ENCODE peak calls at places on chromosomes 2 and 18, in nine cellular contexts. O is SK-MEL-5; X is NCI-H2171 treated with DMSO at 0.1 percent for 48 hours; R is effector CD8-positive, alpha-beta T cell; L is caudate nucleus; C is stimulated activated naive B cell treated with anti-CD40 and anti-IgM and Interleukin-4, amounts not matched to agents 10 μg/mL and 1 μg/mL and 100 μg/mL, for 72 hours; A is kidney glomerular epithelial cell; I is adrenal gland; V is stimulated activated CD8-positive, alpha-beta memory T cell treated with anti-CD3 and anti-CD28 coated beads, Interleukin-2, amount 100 ng/mL, for 48 hours. Z is an unnamed sample.

GRCh38 chr2:10971855-10972348 is 60.2 kb downstream of the KCNF1 start:
- DNase-seq in L (no peak), R (no peak), X (no peak), V (no peak), I (no peak), C (no peak), A (no peak), O (no peak), Z (no peak)

GRCh38 chr2:234278556-234279286 is 218.2 kb downstream of the ARL4C start:
- DNase-seq in V (no peak), R (no peak), O (no peak), X (no peak), L (no peak), C (no peak), A (no peak), I (no peak), Z (no peak)

GRCh38 chr18:55634545-55634944 is 46.6 kb upstream of the TCF4 start:
- DNase-seq in L (no peak), R (no peak), I (no peak), V (no peak), A (no peak), C (no peak), X (no peak), O (peak), Z (no peak)

GRCh38 chr2:23347516-23348481 is 37.2 kb upstream of the KLHL29 start:
- DNase-seq in C (no peak), O (no peak), A (no peak), L (no peak), X (no peak), V (no peak), I (no peak), R (no peak), Z (no peak)

GRCh38 chr18:45324489-45325111 is 290.7 kb upstream of the SLC14A2 start:
- DNase-seq in A (peak), R (no peak), L (no peak), I (peak), X (peak), V (no peak), C (no peak), O (no peak), Z (no peak)

GRCh38 chr18:23377669-23378469 is 75.2 kb upstream of the RIOK3 start:
- DNase-seq in I (peak), O (no peak), V (no peak), R (no peak), C (no peak), A (peak), X (no peak), L (no peak), Z (no peak)

GRCh38 chr2:235642446-235643107 is 148.7 kb downstream of the AGAP1 start:
- DNase-seq in I (peak), L (no peak), V (no peak), X (no peak), O (no peak), C (no peak), R (no peak), A (no peak), Z (no peak)

GRCh38 chr2:54675738-54676137 is 47.7 kb upstream of the EML6 start:
- DNase-seq in R (no peak), X (no peak), O (no peak), A (no peak), V (no peak), C (no peak), I (peak), L (no peak), Z (no peak)

GRCh38 chr2:239371726-239372686 is 28.8 kb downstream of the HDAC4 start:
- DNase-seq in I (no peak), C (no peak), R (no peak), A (no peak), O (no peak), X (no peak), V (no peak), L (no peak), Z (no peak)

GRCh38 chr2:54618646-54619565 is 104.6 kb upstream of the EML6 start:
- DNase-seq in V (no peak), L (no peak), I (peak), C (no peak), R (no peak), O (peak), A (no peak), X (no peak), Z (no peak)

GRCh38 chr2:102615620-102616436 is 3.5 kb upstream of the SLC9A2 start:
- DNase-seq in I (peak), V (peak), L (no peak), O (peak), R (no peak), X (peak), C (peak), A (peak), Z (peak)

GRCh38 chr2:196277002-196277401 is 105.6 kb upstream of the STK17B start:
- DNase-seq in V (no peak), O (peak), I (no peak), A (no peak), R (no peak), X (no peak), C (no peak), L (no peak), Z (no peak)

GRCh38 chr2:10337449-10337848 is 34.7 kb downstream of the HPCAL1 start:
- DNase-seq in O (no peak), X (no peak), C (no peak), R (no peak), L (no peak), A (no peak), V (no peak), I (no peak), Z (no peak)

GRCh38 chr2:207813221-207813916 is 43.7 kb upstream of the FZD5 start:
- DNase-seq in O (no peak), I (no peak), R (no peak), L (peak), A (no peak), X (no peak), C (no peak), V (no peak), Z (no peak)

GRCh38 chr2:205903549-205904129 is 182.3 kb downstream of the INO80D start:
- DNase-seq in O (peak), A (no peak), V (no peak), R (no peak), L (no peak), I (peak), X (no peak), C (no peak), Z (no peak)

GRCh38 chr2:219701847-219702634 is 74.6 kb downstream of the SLC4A3 start:
- DNase-seq in X (no peak), L (no peak), V (no peak), O (no peak), R (no peak), I (no peak), C (no peak), A (no peak), Z (peak)

GRCh38 chr2:1278861-1279260 is 134.4 kb upstream of the TPO start:
- DNase-seq in X (no peak), I (no peak), L (no peak), R (no peak), A (no peak), C (no peak), O (no peak), V (no peak), Z (no peak)

GRCh38 chr18:46134920-46135675 is 30.9 kb downstream of the HAUS1 start:
- DNase-seq in X (peak), L (peak), O (no peak), I (peak), C (no peak), V (no peak), R (no peak), A (no peak), Z (no peak)

GRCh38 chr2:203579730-203580129 is 44.6 kb upstream of the RAPH1 start:
- DNase-seq in R (no peak), I (no peak), V (no peak), L (no peak), C (no peak), A (no peak), X (no peak), O (no peak), Z (no peak)

GRCh38 chr18:29174891-29175290 is 998.0 kb upstream of the CDH2 start:
- DNase-seq in X (no peak), A (no peak), C (no peak), L (no peak), O (no peak), R (no peak), I (no peak), V (no peak), Z (peak)

GRCh38 chr2:96116879-96117533 is 635 bp upstream of the ADRA2B start:
- DNase-seq in L (peak), O (peak), R (peak), C (peak), X (peak), V (peak), A (no peak), I (peak), Z (peak)

GRCh38 chr2:229708335-229708734 is 6.0 kb downstream of the DNER start:
- DNase-seq in R (no peak), V (no peak), A (no peak), L (no peak), X (no peak), O (peak), C (no peak), I (peak), Z (no peak)

GRCh38 chr2:16756831-16757644 is 91.4 kb upstream of the CYRIA start:
- DNase-seq in O (peak), C (peak), L (peak), R (peak), I (peak), A (peak), V (peak), X (peak), Z (peak)

GRCh38 chr18:10771053-10771709 is 245.4 kb downstream of the NAPG start:
- DNase-seq in R (no peak), C (no peak), V (no peak), I (no peak), X (no peak), O (no peak), A (no peak), L (no peak), Z (no peak)

GRCh38 chr18:13513015-13513414 is 213.3 kb downstream of the FAM210A start:
- DNase-seq in R (no peak), I (no peak), X (peak), O (no peak), V (peak), A (no peak), L (no peak), C (no peak), Z (no peak)

GRCh38 chr2:55282110-55282917 is 13.3 kb upstream of the MTIF2 start:
- DNase-seq in C (peak), A (peak), X (peak), V (peak), L (peak), R (peak), O (no peak), I (peak), Z (peak)

Z was measured in anterior cingulate cortex.